ENCODE peak calls at places on chromosomes 5 and 9, in eight cellular contexts. K is mesenchymal stem cell, J is PC-3, C is HepG2, R is IMR-90, Y is HCT116, M is colonic mucosa, I is Karpas-422. S is an unnamed sample.

GRCh38 chr5:78320461-78320860 is 26.0 kb upstream of the AP3B1 start:
- DNase-seq in C (peak; percentile 15), J (peak; percentile 42), M (no peak), K (peak; percentile 29), Y (peak; percentile 19), R (peak; percentile 69), I (peak; percentile 62), S (peak; percentile 69)

GRCh38 chr5:15995206-15996052 is 184.2 kb downstream of the MARCHF11 start:
- DNase-seq in Y (no peak), I (peak; percentile 55), J (peak; percentile 68), K (peak; percentile 49), R (peak; percentile 55), M (no peak), C (peak; percentile 5), S (peak; percentile 75)

GRCh38 chr5:177545487-177546261 is 8.7 kb downstream of the FAM193B start:
- DNase-seq in I (no peak), J (no peak), C (no peak), M (peak; percentile 37), Y (no peak), R (peak; percentile 83), K (peak; percentile 90), S (peak; percentile 95)

GRCh38 chr9:85425153-85425611 is 316.6 kb downstream of the AGTPBP1 start:
- DNase-seq in R (no peak), M (peak; percentile 65), Y (peak; percentile 69), C (peak; percentile 27), I (peak; percentile 87), K (peak; percentile 56), J (peak; percentile 75), S (peak; percentile 40)

GRCh38 chr9:9257999-9258398 is 1354.8 kb downstream of the PTPRD start:
- DNase-seq in K (no peak), C (no peak), R (no peak), J (no peak), Y (no peak), I (no peak), M (no peak), S (no peak)

GRCh38 chr9:127904888-127905728 is 5.7 kb upstream of the ST6GALNAC6 start:
- DNase-seq in Y (no peak), M (peak; percentile 91), I (no peak), R (no peak), J (no peak), C (no peak), K (no peak), S (no peak)

GRCh38 chr5:56190500-56190899 is 42.6 kb downstream of the ANKRD55 start:
- DNase-seq in J (peak; percentile 64), I (no peak), M (no peak), K (peak; percentile 44), C (no peak), Y (no peak), R (peak; percentile 80), S (no peak)

GRCh38 chr9:94911211-94911610 is 184.7 kb downstream of the AOPEP start:
- DNase-seq in M (no peak), K (no peak), R (no peak), Y (no peak), I (no peak), J (no peak), C (no peak), S (no peak)

GRCh38 chr9:88749420-88749819 is 214.4 kb downstream of the NXNL2 start:
- DNase-seq in M (no peak), K (peak; percentile 97), Y (no peak), J (peak; percentile 50), R (peak; percentile 92), I (no peak), C (no peak), S (peak; percentile 55)

GRCh38 chr9:91958179-91958578 is 8.2 kb upstream of the ROR2 start:
- DNase-seq in R (no peak), M (no peak), C (no peak), Y (no peak), K (no peak), J (no peak), I (no peak), S (no peak)

GRCh38 chr5:24832021-24832420 is 187.2 kb upstream of the CDH10 start:
- DNase-seq in Y (no peak), K (no peak), R (no peak), C (no peak), I (no peak), M (no peak), J (peak; percentile 61), S (no peak)

GRCh38 chr9:133490201-133490681 is 11.3 kb upstream of the SLC2A6 start:
- DNase-seq in I (no peak), M (no peak), R (no peak), Y (no peak), K (no peak), J (no peak), C (no peak), S (no peak)

GRCh38 chr9:24602687-24603352 is 57.1 kb upstream of the IZUMO3 start:
- DNase-seq in K (peak; percentile 13), C (no peak), I (no peak), J (peak; percentile 39), M (no peak), R (no peak), Y (no peak), S (peak; percentile 13)

GRCh38 chr9:8816361-8816760 is 1016.8 kb upstream of the DMAC1 start:
- DNase-seq in J (no peak), R (no peak), K (peak; percentile 34), I (no peak), C (no peak), M (no peak), Y (no peak), S (no peak)

GRCh38 chr5:152532714-152533113 is 127.6 kb upstream of the NMUR2 start:
- DNase-seq in R (peak; percentile 56), Y (peak; percentile 42), J (peak; percentile 75), I (peak; percentile 80), M (no peak), K (peak; percentile 63), C (peak; percentile 33), S (peak; percentile 82)

GRCh38 chr5:129906177-129906887 is 2.1 kb downstream of the CHSY3 start:
- DNase-seq in Y (no peak), I (no peak), R (no peak), M (peak; percentile 29), K (peak; percentile 64), J (no peak), C (peak; percentile 66), S (peak; percentile 75)

GRCh38 chr5:139765409-139766217 is 30.0 kb upstream of the PSD2 start:
- DNase-seq in C (peak; percentile 55), J (peak; percentile 66), I (peak; percentile 88), Y (no peak), R (peak; percentile 57), M (peak; percentile 79), K (peak; percentile 80), S (peak; percentile 91)

GRCh38 chr5:118863345-118863744 is 125.0 kb downstream of the DTWD2 start:
- DNase-seq in K (no peak), I (no peak), R (peak; percentile 61), J (peak; percentile 71), M (no peak), C (no peak), Y (no peak), S (peak; percentile 4)

GRCh38 chr5:43967165-43967564 is 364.2 kb downstream of the NNT start:
- DNase-seq in R (no peak), Y (no peak), K (peak; percentile 13), I (no peak), M (no peak), J (no peak), C (no peak), S (no peak)

GRCh38 chr5:66639036-66639435 is 42.8 kb downstream of the MAST4 start:
- DNase-seq in J (no peak), C (no peak), R (no peak), Y (no peak), I (no peak), M (no peak), K (peak; percentile 52), S (no peak)

GRCh38 chr9:71962328-71962727 is 50.9 kb downstream of the C9orf85 start:
- DNase-seq in C (no peak), J (peak; percentile 39), Y (no peak), R (no peak), M (peak; percentile 36), I (no peak), K (no peak), S (no peak)

GRCh38 chr5:151870820-151871219 is 53.8 kb downstream of the GLRA1 start:
- DNase-seq in C (no peak), R (peak; percentile 42), I (no peak), K (peak; percentile 18), Y (no peak), J (peak; percentile 84), M (no peak), S (peak; percentile 7)

DNA sequence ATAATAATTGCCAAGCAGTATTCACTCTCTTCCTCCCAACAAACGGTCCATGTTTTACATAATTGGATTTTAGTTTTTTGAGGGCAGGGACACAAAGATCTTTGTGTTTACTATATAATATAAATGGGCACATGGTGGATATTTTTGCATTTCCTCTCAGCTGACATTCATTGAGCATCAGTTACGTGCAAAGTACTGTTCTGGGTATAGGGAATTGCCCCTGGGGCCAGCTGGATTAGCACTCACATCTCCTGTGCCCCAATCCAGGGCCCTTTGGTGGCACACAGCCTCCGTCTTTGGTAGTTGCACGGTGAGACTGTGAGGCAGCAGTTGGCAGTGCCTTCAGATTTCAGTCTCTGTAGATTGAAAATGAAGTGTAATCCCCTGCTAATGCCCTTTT is 1.6 kb downstream of the TDRD7 start:
- DNase-seq in M (no peak), I (peak; percentile 70), C (no peak), R (no peak), Y (no peak), K (no peak), J (no peak), S (no peak)
- H3K4me3 ChIP-seq in M (no peak overlapping the region), I (peak overlapping the region; percentile 89), C (no peak overlapping the region), R (no peak overlapping the region), Y (no peak overlapping the region), K (no peak overlapping the region), J (peak overlapping the region; percentile 76), S (peak overlapping the region; percentile 84)

GRCh38 chr9:105219291-105219805 is 25.1 kb upstream of the SLC44A1 start:
- DNase-seq in M (no peak), C (no peak), I (no peak), K (no peak), Y (no peak), R (no peak), J (no peak), S (peak; percentile 61)
- H3K9ac ChIP-seq in M (no peak overlapping the region), C (no peak overlapping the region), I (no peak overlapping the region), K (no peak overlapping the region), Y (no peak overlapping the region), R (no peak overlapping the region), J (no peak overlapping the region), S (peak overlapping the region; percentile 65)

GRCh38 chr5:1009359-1010180 is 968 bp downstream of the NKD2 start:
- DNase-seq in J (no peak), I (no peak), R (no peak), C (no peak), Y (no peak), M (no peak), K (no peak), S (no peak)
- H3K4me3 ChIP-seq in J (peak overlapping the region; percentile 2), I (no peak overlapping the region), R (no peak overlapping the region), C (peak overlapping the region; percentile 48), Y (peak overlapping the region; percentile 59), M (peak overlapping the region; percentile 36), K (no peak overlapping the region), S (peak overlapping the region; percentile 79)

DNA sequence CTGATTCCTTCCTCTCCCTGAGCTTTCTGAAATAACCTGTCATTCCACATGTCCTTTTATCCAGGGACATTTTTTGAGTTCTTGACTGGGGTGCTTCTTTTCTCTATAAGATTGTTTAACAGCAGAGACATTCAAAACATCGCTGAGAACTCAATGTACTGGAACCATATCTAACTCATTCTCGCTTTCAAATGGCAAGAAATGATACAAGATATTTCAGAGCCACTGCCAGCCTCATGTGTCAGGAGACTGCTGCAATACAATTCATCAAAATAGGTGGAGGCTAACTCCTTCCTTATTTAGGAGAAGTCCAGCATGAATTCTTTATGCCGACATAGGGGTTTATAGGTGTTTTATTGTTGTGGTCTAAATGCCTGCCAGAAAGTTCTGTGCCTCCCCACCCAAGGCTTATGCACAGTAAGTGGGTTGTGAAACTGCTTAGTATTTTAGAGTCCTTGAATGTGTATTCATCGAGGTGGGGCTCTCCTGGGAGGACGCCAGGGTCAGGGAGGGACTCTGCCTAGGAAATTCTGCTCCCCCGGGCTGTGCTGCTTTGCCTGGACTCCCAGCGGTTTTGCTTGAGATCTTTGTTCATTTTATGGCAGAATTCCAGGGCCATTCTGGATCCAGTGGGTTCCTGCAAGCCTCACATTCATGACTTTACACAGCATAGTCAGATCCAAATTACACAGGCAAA is 53.9 kb downstream of the ZNF474 start:
- DNase-seq in M (peak; percentile 93), J (peak; percentile 77), R (peak; percentile 76), C (no peak), K (no peak), Y (no peak), I (no peak), S (peak; percentile 93)
- H3K9ac ChIP-seq in M (peak overlapping the region; percentile 71), J (peak overlapping the region; percentile 30), R (peak overlapping the region; percentile 32), C (no peak overlapping the region), K (peak overlapping the region; percentile 87), Y (no peak overlapping the region), I (no peak overlapping the region), S (peak overlapping the region; percentile 86)

S was measured in adipocyte.